ENCODE peak calls at places on chromosomes 4 and X, in five cellular contexts. Z is HCT116, N is K562, O is GM12878, T is mesendoderm. A is an unnamed sample. For H3K79me2, the result is how much of the 10 kb centered on the place peaks cover.

GRCh38 chrX:71622347-71623104 is 4.2 kb upstream of the CXCR3 start:
- DNase-seq in N (peak), T (peak), O (peak), Z (peak), A (peak)

GRCh38 chrX:106168107-106168506 is at the start of gene PWWP3B:
- DNase-seq in N (peak), O (no peak), T (peak), Z (peak), A (no peak)

GRCh38 chr4:11424000-11424399 is 4.7 kb downstream of the HS3ST1 start:
- DNase-seq in N (peak), Z (no peak), T (peak), O (no peak), A (peak)

GRCh38 chr4:53785996-53786395 is 194.7 kb upstream of the LNX1 start:
- DNase-seq in O (no peak), T (no peak), N (no peak), Z (no peak), A (no peak)

GRCh38 chrX:477441-478012 is 90.8 kb upstream of the PPP2R3B start:
- DNase-seq in O (no peak), Z (no peak), N (no peak), T (no peak), A (no peak)

GRCh38 chrX:18995216-18995615 is 11.3 kb upstream of the PHKA2 start:
- DNase-seq in O (no peak), N (no peak), Z (no peak), T (no peak), A (no peak)

GRCh38 chr4:57078685-57079521 is 31.3 kb downstream of the IGFBP7 start:
- DNase-seq in Z (no peak), N (no peak), O (no peak), T (peak), A (no peak)

GRCh38 chr4:167775374-167775773 is 317.0 kb upstream of the ANXA10 start:
- DNase-seq in T (no peak), N (no peak), Z (no peak), O (no peak), A (no peak)

GRCh38 chrX:46814966-46815365 is 21.9 kb upstream of the RP2 start:
- DNase-seq in O (no peak), T (no peak), Z (no peak), N (no peak), A (no peak)

GRCh38 chr4:33831667-33832066 is 2412.6 kb downstream of the ARAP2 start:
- DNase-seq in O (no peak), T (no peak), Z (no peak), N (no peak), A (no peak)

GRCh38 chr4:130395871-130396270 is 1299.9 kb downstream of the C4orf33 start:
- DNase-seq in N (no peak), T (no peak), Z (no peak), O (no peak), A (no peak)

GRCh38 chr4:110508827-110509446 is 33.0 kb downstream of the ENPEP start:
- DNase-seq in O (no peak), Z (no peak), N (peak), T (peak), A (peak)

GRCh38 chr4:52841707-52842456 is 20.2 kb upstream of the RASL11B start:
- DNase-seq in O (no peak), T (no peak), Z (no peak), N (no peak), A (no peak)

DNA sequence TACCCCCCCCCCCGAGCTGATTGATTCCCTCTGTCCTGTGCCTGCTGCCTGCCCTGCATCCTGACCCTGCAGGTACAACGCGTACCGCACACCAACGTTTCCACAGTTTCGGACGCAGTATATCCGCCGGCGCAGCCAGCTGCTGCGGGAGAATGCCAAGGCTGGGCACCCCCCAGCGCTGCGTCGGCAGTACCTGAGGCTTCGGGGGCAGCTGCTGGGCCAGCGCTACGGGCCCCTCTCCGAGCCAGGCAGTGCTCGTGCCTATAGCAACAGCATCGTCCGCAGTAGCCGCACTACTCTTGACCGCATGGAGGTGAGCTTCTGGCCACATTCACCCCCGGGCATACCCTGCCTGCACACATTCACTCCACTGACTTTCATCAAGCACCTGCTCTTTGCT is 1.4 kb downstream of the WDR13 start:
- DNase-seq in N (no peak), Z (no peak), T (no peak), O (no peak), A (no peak)
- H3K4me3 ChIP-seq in N (no peak), Z (peak), T (no peak), O (no peak), A (peak)

DNA sequence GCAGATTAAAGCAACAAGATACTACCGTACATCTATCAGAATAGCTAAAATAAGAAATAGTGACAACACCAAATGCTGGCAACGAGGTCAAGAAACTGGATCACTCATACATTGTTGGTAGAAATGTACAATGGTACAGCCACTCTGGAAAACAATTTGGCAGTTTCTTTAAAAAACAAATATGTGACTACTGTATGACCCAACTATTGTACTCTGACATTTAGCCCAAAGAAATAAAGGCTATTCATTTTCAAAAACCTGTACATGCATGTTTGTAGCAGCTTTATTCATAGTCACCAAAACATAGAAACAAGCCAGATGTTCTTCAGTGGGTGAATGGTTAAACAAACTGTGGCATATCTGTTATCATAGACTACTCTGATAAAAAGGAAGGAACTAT is 8.2 kb downstream of the CLCN3 start:
- DNase-seq in Z (no peak), O (no peak), T (no peak), N (no peak), A (no peak)
- H3K79me2 ChIP-seq in Z (half or more), O (half or more), T (under half), N (half or more), A (half or more)

DNA sequence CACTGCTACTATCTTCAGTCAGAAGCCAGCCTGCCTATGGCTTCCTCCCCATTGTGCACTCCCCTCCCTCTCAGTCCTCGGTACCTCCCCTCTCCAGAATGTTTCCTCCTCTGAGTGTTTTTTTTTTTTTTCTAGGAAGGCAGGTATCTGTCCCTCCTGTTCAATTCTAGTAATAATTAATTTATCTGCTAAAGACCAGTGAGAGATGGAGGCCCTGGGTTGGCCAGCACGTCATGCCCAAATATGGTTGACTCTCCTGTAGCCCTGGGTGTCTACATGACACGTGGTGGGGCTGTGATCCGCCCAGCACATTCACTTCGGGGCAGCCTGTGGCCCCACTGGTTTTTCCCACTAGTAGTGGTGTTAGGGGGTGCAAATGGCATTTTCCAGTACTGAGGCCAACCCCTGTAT is 1.8 kb downstream of the FLNA start:
- DNase-seq in Z (no peak), O (peak), T (peak), N (peak), A (no peak)
- H3K4me3 ChIP-seq in Z (no peak), O (no peak), T (no peak), N (no peak), A (no peak)

DNA sequence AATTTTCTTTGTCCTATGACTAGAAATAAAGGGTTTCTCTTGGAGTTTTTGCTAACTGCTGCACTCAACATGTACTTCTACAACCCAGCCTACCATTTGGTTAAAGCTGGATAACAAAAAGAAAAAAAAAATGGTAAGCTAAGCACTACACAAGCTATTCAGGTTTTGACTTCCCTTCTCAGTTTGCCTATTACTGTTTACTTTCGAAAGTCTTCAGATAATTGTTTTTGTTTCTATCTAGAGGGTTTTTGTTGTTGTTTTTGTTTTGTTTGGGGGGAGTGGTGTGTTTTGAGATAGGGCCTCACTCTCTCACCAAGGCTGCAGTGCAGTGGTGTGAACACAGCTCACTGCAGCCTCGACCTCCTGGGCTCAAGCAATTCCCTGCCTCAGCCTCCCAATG is 46.6 kb downstream of the CLOCK start:
- DNase-seq in T (no peak), Z (no peak), O (no peak), N (no peak), A (no peak)
- H3K79me2 ChIP-seq in T (under half), Z (half or more), O (under half), N (half or more), A (under half)

DNA sequence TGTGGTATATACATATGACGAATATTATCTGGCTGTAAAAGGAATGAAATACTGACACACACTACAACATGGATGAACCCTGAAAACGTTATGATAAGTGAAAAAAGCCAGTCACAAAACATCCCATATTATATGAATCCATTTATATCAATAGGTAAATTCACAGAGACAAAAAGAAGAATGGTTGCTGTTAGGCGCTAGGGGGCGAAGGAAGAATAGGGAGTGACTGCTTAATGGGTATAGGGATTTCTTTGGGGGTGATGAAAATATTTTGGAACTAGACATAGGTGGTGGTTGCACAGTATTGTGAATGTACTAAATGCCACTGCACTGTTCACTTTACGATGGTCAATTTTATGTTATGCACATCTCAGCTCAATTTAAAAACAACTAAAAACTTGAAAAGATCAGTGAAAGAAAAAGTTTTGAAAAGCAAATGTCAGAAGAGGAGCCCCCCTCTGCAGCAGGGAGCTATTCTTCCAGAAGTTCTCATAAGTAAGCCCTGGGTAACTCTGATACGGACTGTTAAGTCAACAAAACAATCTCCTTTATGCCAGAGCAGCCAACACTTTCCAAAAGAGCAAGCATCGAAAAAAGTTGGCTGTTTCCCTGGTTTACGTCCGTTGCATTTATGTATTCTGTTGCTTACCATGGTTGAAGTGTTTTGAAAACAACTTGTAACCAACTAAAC is 96.3 kb upstream of the EGFL6 start:
- DNase-seq in N (peak), Z (no peak), O (peak), T (no peak), A (no peak)
- H3K4me3 ChIP-seq in N (no peak), Z (no peak), O (peak), T (no peak), A (peak)

GRCh38 chrX:17984415-17984814 is 123.3 kb upstream of the RAI2 start:
- DNase-seq in N (no peak), T (peak), O (no peak), Z (no peak), A (no peak)
- H3K79me2 ChIP-seq in N (under half), T (under half), O (under half), Z (under half), A (under half)

GRCh38 chrX:129782015-129782495 is 2.3 kb downstream of the SASH3 start:
- DNase-seq in Z (no peak), O (no peak), T (no peak), N (no peak), A (no peak)

GRCh38 chrX:129781134-129782014 is 1.6 kb downstream of the SASH3 start:
- DNase-seq in T (peak), N (no peak), O (peak), Z (no peak), A (peak)

GRCh38 chrX:129782706-129783105 is 3.0 kb downstream of the SASH3 start:
- DNase-seq in O (no peak), N (no peak), T (no peak), Z (no peak), A (no peak)

GRCh38 chrX:129785160-129785947 is 5.6 kb downstream of the SASH3 start:
- DNase-seq in N (no peak), O (no peak), Z (no peak), T (no peak), A (no peak)

GRCh38 chrX:129783176-129783776 is 3.5 kb downstream of the SASH3 start:
- DNase-seq in T (no peak), N (no peak), Z (no peak), O (no peak), A (no peak)
- H3K4me3 ChIP-seq in T (no peak), N (no peak), Z (no peak), O (peak), A (peak)

GRCh38 chr4:85489273-85489672 is 14.3 kb downstream of the ARHGAP24 start:
- DNase-seq in T (peak), Z (no peak), O (no peak), N (no peak), A (no peak)
- H3K79me2 ChIP-seq in T (under half), Z (under half), O (under half), N (under half), A (under half)

GRCh38 chr4:162163892-162164759 is at the start of gene FSTL5:
- DNase-seq in T (peak), N (peak), O (no peak), Z (no peak), A (peak)

GRCh38 chr4:162162672-162163071 is 1.1 kb downstream of the FSTL5 start:
- DNase-seq in O (no peak), N (no peak), T (peak), Z (no peak), A (no peak)

GRCh38 chr4:162164881-162165528 is 1.2 kb upstream of the FSTL5 start:
- DNase-seq in T (peak), O (no peak), Z (no peak), N (no peak), A (no peak)
- H3K4me3 ChIP-seq in T (no peak), O (no peak), Z (no peak), N (no peak), A (peak)

GRCh38 chr4:85595796-85596559 is 121.0 kb downstream of the ARHGAP24 start:
- DNase-seq in O (no peak), N (no peak), T (no peak), Z (no peak), A (no peak)

GRCh38 chr4:85595098-85595775 is 120.3 kb downstream of the ARHGAP24 start:
- DNase-seq in T (no peak), O (no peak), N (no peak), Z (no peak), A (no peak)

GRCh38 chr4:85587952-85588351 is 113.0 kb downstream of the ARHGAP24 start:
- DNase-seq in N (peak), Z (no peak), O (no peak), T (no peak), A (no peak)

DNA sequence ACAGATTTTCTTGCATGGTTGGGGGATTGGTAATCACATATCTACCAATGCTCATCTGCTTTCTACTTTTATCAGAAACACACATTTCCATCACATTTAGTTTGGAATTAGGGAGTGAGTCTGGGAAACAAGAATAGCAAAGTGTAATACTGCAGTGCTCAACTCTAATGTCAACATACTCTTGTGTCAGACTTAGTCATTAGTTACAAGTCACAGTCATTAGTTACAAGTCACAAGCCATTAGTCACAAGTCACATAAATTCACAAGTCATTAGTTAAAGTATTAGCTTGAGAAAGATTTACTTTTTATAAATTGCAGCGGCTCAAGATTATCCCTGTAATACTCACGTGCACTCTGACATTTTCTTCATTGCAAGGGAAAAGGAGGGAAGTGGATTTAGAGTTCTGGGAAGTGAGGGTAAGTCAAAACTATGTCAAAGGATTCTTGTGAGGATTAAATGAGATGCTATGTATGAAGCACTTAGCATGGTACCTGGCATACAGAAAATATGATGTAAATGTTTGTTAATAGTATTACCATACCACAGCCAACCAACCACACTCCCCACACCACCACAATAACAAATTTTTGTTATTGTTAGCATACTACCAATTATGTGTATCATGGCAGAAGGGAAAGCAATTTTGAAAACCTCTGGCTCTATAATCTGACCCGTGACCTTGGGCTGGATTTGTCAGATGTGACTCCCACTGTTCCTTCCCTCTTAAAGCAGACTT is 116.6 kb downstream of the ARHGAP24 start:
- DNase-seq in N (no peak), Z (no peak), T (no peak), O (no peak), A (no peak)
- H3K79me2 ChIP-seq in N (half or more), Z (under half), T (under half), O (under half), A (under half)

A was measured in MM.1S.